ENCODE peak calls at places on chromosome 1, in ten cellular contexts. U is suprapubic skin, Y is heart left ventricle, E is tibial artery, W is fibroblast of pulmonary artery, N is ovary, F is uterus, V is type B pancreatic cell, T is Calu3, C is GM10248. S is an unnamed sample.

GRCh38 chr1:192983349-192983980 is 75.7 kb downstream of the UCHL5 start:
- DNase-seq in U (no peak), Y (no peak), E (no peak), W (no peak), N (no peak), F (no peak), V (no peak), T (no peak), C (peak), S (no peak)

GRCh38 chr1:75053207-75053606 is 81.0 kb upstream of the LHX8 start:
- DNase-seq in U (no peak), Y (no peak), E (no peak), W (no peak), N (no peak), F (no peak), V (no peak), T (no peak), C (no peak), S (no peak)

GRCh38 chr1:67159233-67159632 is 7.0 kb upstream of the IL23R start:
- DNase-seq in U (no peak), Y (no peak), E (no peak), W (no peak), N (no peak), F (no peak), V (no peak), T (no peak), C (no peak), S (no peak)

GRCh38 chr1:94863297-94863911 is 43.2 kb downstream of the SLC44A3 start:
- DNase-seq in U (no peak), Y (no peak), E (no peak), W (peak), N (no peak), F (peak), V (no peak), T (no peak), C (no peak), S (no peak)

GRCh38 chr1:226877669-226878068 is 7.3 kb downstream of the PSEN2 start:
- DNase-seq in U (peak), Y (no peak), E (no peak), W (no peak), N (no peak), F (peak), V (no peak), T (no peak), C (no peak), S (no peak)

GRCh38 chr1:110829955-110830553 is 42.9 kb upstream of the CD53 start:
- DNase-seq in U (no peak), Y (no peak), E (no peak), W (peak), N (no peak), F (no peak), V (no peak), T (peak), C (peak), S (no peak)

GRCh38 chr1:5746611-5747427 is 245.4 kb downstream of the NPHP4 start:
- DNase-seq in U (no peak), Y (no peak), E (peak), W (no peak), N (no peak), F (no peak), V (no peak), T (no peak), C (no peak), S (no peak)

GRCh38 chr1:210477328-210477924 is 148.7 kb downstream of the HHAT start:
- DNase-seq in U (no peak), Y (no peak), E (no peak), W (no peak), N (no peak), F (no peak), V (no peak), T (no peak), C (no peak), S (no peak)

GRCh38 chr1:224592636-224593579 is 23.2 kb upstream of the CNIH3 start:
- DNase-seq in U (no peak), Y (no peak), E (no peak), W (peak), N (no peak), F (no peak), V (no peak), T (peak), C (peak), S (peak)

GRCh38 chr1:220906561-220907334 is 27.5 kb downstream of the HLX start:
- DNase-seq in U (no peak), Y (no peak), E (no peak), W (no peak), N (no peak), F (no peak), V (no peak), T (no peak), C (no peak), S (no peak)

GRCh38 chr1:207966521-207966920 is 55.6 kb upstream of the CD34 start:
- DNase-seq in U (no peak), Y (no peak), E (no peak), W (no peak), N (no peak), F (no peak), V (no peak), T (no peak), C (no peak), S (no peak)

DNA sequence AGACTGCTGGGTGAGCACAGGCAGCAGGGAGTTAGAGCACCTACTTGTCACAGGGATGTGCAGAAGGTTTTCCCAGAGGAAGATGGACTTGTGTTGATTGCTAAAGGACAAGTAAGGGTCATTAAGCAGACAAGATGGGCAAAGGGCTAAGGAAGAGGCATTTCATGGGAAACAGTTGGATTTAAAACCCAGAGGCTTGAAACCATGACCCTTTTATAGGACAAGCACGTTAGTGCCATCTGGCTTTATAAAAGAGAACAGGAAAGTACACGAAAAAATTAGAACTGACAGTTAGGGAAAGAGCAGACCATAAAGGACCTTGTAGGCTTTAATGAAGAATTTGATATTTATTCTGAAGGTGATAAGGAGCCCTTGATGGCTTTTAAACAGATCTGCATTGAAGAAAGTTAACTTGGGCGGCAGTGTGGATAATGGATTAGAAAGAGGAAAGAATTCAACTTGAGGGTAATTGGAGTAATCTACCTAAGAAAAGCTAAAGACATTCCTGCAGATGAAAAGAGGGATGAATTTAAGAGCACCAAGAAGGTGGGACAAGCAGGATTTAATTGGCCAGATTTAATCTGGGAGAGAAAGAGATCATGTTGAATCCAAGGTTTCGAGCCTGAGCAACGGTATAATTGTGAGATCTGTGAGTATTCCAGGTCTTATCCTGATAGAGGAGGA is 68.6 kb downstream of the ZC3H11B start:
- DNase-seq in U (no peak), Y (no peak), E (no peak), W (peak), N (no peak), F (no peak), V (no peak), T (no peak), C (peak), S (no peak)
- TF ChIP-seq CTCF in U (no peak), Y (peak), E (no peak), W (peak), N (no peak), F (no peak), V (no peak), T (no peak), C (no peak), S (peak)

GRCh38 chr1:182783068-182783467 is 6.5 kb upstream of the NPL start:
- DNase-seq in U (no peak), Y (no peak), E (no peak), W (no peak), N (no peak), F (no peak), V (no peak), T (no peak), C (no peak), S (no peak)

GRCh38 chr1:182786223-182787001 is 3.2 kb upstream of the NPL start:
- DNase-seq in U (no peak), Y (peak), E (peak), W (peak), N (peak), F (peak), V (no peak), T (peak), C (peak), S (peak)

GRCh38 chr1:182789138-182790076 is at the start of gene NPL:
- DNase-seq in U (peak), Y (peak), E (peak), W (peak), N (peak), F (peak), V (peak), T (peak), C (peak), S (peak)

GRCh38 chr1:182784556-182785171 is 4.9 kb upstream of the NPL start:
- DNase-seq in U (no peak), Y (no peak), E (no peak), W (peak), N (no peak), F (peak), V (no peak), T (peak), C (peak), S (no peak)

GRCh38 chr1:182787002-182787324 is 2.6 kb upstream of the NPL start:
- DNase-seq in U (no peak), Y (no peak), E (no peak), W (no peak), N (no peak), F (no peak), V (no peak), T (no peak), C (no peak), S (no peak)
- TF ChIP-seq CTCF in U (no peak), Y (no peak), E (no peak), W (no peak), N (no peak), F (no peak), V (no peak), T (no peak), C (no peak), S (no peak)

GRCh38 chr1:11645670-11646265 is 8.5 kb downstream of the FBXO2 start:
- DNase-seq in U (no peak), Y (peak), E (peak), W (peak), N (peak), F (peak), V (peak), T (peak), C (peak), S (peak)
- TF ChIP-seq CTCF in U (peak), Y (peak), E (peak), W (peak), N (no peak), F (peak), V (peak), T (peak), C (peak), S (peak)

DNA sequence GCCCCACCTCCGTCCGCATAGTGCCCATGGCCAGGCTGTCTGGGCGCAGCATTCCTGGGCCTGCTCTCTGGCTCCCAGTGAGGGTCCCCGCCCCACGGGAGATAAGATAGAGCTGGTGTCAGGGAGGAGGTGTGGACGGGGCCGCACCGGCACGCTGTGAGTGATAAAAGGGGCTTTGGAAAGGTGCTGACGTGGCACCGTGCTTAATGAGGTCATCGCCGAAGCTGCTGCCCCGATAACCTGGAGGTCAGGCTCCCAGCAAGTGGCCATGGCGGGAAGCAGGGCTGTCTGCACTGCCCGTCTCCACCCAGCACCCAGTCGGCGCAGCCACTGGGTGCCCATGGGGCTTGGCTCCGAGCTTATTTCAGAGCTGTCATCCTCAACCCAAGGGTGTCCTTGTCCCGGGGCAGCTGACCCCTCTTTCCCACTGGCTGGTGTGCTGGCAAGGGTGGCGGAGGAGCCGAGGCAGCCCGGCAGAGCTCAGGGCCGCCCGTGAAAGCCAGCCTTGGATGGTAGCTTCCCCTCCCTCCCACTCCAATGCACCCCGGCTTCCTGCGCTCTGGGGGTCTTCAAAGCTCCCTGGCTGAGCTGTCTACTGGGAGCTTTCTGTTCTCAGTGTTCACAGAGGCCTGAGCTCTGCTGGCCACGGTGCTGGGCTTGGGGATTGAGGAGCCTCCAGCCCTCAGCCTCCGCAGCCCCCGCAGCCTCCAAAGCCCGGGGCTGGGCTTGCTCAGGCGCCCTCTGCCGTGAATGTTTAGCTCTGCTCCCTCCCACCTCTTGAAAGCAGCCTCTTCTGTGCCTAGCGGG is 105.1 kb upstream of the ARHGEF16 start:
- DNase-seq in U (no peak), Y (peak), E (no peak), W (peak), N (no peak), F (no peak), V (no peak), T (peak), C (no peak), S (no peak)
- TF ChIP-seq CTCF in U (no peak), Y (peak), E (peak), W (peak), N (no peak), F (no peak), V (peak), T (peak), C (no peak), S (peak)

GRCh38 chr1:223244366-223245103 is 101.5 kb upstream of the TLR5 start:
- DNase-seq in U (no peak), Y (no peak), E (no peak), W (peak), N (no peak), F (no peak), V (no peak), T (peak), C (no peak), S (peak)
- TF ChIP-seq CTCF in U (no peak), Y (peak), E (no peak), W (peak), N (no peak), F (no peak), V (no peak), T (no peak), C (peak), S (no peak)

DNA sequence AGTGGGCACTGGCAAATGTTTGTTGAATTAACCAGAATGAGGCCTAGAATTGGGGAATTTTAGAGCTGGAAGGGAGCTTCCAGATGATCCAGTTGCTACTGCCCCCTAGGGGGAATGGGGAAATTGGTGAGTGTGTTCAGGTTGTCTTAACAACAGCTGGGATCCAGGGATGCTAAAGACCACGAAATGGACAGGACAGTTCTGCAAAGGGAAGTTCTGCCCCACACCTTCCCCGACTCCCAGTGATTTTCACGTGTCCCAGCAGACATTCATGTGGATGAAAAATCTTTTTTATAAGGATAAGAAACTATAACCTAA is 33.9 kb downstream of the TRIM62 start:
- DNase-seq in U (no peak), Y (no peak), E (no peak), W (peak), N (no peak), F (no peak), V (no peak), T (peak), C (no peak), S (no peak)
- TF ChIP-seq CTCF in U (no peak), Y (peak), E (no peak), W (peak), N (no peak), F (no peak), V (peak), T (no peak), C (peak), S (peak)

GRCh38 chr1:51519048-51519856 is at the start of gene EPS15:
- DNase-seq in U (peak), Y (peak), E (peak), W (peak), N (peak), F (peak), V (peak), T (peak), C (peak), S (peak)
- TF ChIP-seq CTCF in U (no peak), Y (no peak), E (no peak), W (no peak), N (no peak), F (peak), V (no peak), T (no peak), C (no peak), S (no peak)

DNA sequence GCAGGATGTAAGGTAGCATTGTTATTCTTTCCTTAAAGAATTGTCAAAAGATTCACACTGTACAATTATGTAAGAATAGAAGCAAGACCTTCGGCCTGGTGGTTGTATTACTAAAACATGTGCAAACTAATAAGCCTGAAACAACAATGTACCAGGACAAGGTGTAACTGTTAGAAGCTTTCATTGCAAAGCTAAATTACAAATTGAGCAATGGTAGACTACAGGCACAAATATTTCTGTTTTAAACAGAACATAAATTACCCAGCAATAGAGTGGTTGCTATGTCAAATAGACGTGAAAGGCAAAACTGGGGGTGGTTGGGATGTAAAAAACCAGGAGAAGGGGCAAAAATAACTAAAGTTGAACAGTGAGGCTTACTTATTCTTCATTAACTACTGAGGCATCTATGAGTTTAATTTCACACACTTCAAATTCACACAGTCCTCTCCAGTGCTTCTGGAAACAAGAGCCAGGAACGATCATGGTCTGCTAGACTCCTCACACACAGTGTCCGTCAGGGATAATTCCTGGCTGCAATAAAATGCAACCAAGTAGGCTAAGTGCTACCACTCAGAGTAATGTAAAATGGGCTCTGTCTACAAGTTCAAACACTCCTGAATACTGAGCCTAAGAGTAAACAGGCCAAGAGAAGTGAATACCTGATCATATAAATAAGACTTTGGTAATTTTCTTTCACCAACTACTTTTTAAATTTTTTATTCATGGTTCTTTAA is 39.3 kb upstream of the C1orf198 start:
- DNase-seq in U (no peak), Y (no peak), E (no peak), W (no peak), N (no peak), F (no peak), V (no peak), T (no peak), C (no peak), S (no peak)
- TF ChIP-seq CTCF in U (no peak), Y (no peak), E (no peak), W (no peak), N (no peak), F (no peak), V (no peak), T (no peak), C (no peak), S (no peak)

GRCh38 chr1:150568567-150568966 is 10.8 kb downstream of the MCL1 start:
- DNase-seq in U (no peak), Y (no peak), E (no peak), W (no peak), N (no peak), F (peak), V (no peak), T (no peak), C (peak), S (no peak)

GRCh38 chr1:150567341-150567716 is 12.1 kb downstream of the MCL1 start:
- DNase-seq in U (no peak), Y (no peak), E (no peak), W (no peak), N (no peak), F (peak), V (no peak), T (no peak), C (peak), S (no peak)

GRCh38 chr1:150564051-150564991 is 15.1 kb downstream of the MCL1 start:
- DNase-seq in U (peak), Y (no peak), E (peak), W (peak), N (no peak), F (peak), V (no peak), T (no peak), C (no peak), S (no peak)

GRCh38 chr1:150567717-150568561 is 11.5 kb downstream of the MCL1 start:
- DNase-seq in U (peak), Y (peak), E (peak), W (peak), N (peak), F (peak), V (no peak), T (peak), C (peak), S (peak)

DNA sequence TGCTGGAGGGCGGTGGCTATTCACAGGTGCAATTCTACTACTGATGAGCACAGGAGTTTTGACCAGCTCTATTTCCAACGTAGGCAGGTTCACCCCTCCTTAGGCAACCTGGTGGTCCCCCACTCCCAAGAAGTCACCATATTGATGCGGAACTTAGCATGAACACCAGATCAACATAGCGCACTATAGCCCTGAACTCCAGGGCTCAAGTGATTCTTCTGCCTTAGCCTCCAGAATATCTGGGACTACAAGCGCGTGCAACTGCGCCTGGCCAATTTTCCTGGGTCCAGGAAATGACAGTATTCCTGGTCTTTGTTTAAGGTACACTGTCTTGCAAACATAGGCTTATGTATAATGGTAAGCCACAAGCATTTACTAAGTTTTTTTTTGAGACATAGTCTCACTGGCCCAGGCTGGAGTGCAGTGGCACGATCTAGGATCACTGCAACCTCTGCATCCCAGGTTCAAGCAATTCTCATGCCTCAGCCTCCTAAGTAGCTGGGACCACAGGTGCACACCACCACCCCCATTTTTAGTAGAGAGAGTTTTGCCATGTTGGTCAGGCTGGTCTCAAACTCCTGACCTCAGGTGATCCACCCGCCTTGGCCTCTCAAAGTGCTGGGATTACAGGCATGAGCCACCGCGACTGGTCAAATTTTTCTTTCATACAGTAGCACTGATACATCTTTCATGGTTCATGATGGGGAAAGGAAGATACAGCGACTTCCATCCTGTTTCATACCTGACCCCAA is 12.6 kb downstream of the MCL1 start:
- DNase-seq in U (no peak), Y (no peak), E (no peak), W (peak), N (no peak), F (no peak), V (no peak), T (no peak), C (no peak), S (no peak)
- TF ChIP-seq CTCF in U (no peak), Y (no peak), E (no peak), W (no peak), N (no peak), F (no peak), V (no peak), T (no peak), C (no peak), S (no peak)

GRCh38 chr1:156233421-156234127 is 8.4 kb upstream of the BGLAP start:
- DNase-seq in U (no peak), Y (peak), E (no peak), W (peak), N (no peak), F (no peak), V (no peak), T (no peak), C (no peak), S (no peak)
- TF ChIP-seq CTCF in U (no peak), Y (no peak), E (no peak), W (no peak), N (no peak), F (no peak), V (no peak), T (no peak), C (no peak), S (no peak)

S was measured in osteocyte.